ENCODE peak calls at places on chromosomes 11 and 22, in four cellular contexts. K is psoas muscle, A is stomach, U is heart left ventricle. O is an unnamed sample.
A peak's percentile ranks its signal among the peaks of the same experiment; 100 is the strongest.

GRCh38 chr11:121936781-121937447 is 179.1 kb downstream of the BLID start:
- DNase-seq in K (no peak), A (no peak), U (no peak), O (no peak)

GRCh38 chr11:110305169-110306018 is 9.0 kb upstream of the RDX start:
- DNase-seq in K (no peak), A (no peak), U (no peak), O (no peak)

GRCh38 chr11:64842366-64842759 is 2.1 kb downstream of the CDC42BPG start:
- DNase-seq in K (no peak), A (no peak), U (no peak), O (no peak)

GRCh38 chr11:113474362-113475159 is 637 bp downstream of the DRD2 start:
- DNase-seq in K (peak; percentile 70), A (peak; percentile 74), U (peak; percentile 78), O (peak; percentile 89)

GRCh38 chr22:50002791-50003190 is 9.8 kb downstream of the IL17REL start:
- DNase-seq in K (no peak), A (no peak), U (no peak), O (peak; percentile 89)

GRCh38 chr11:832529-833113 is at the start of gene CD151:
- DNase-seq in K (no peak), A (peak; percentile 73), U (peak; percentile 66), O (no peak)

GRCh38 chr22:22848364-22848866 is 39.2 kb upstream of the IGLL5 start:
- DNase-seq in K (peak; percentile 47), A (peak; percentile 78), U (peak; percentile 62), O (no peak)

GRCh38 chr11:68649851-68650555 is 34.3 kb upstream of the GAL start:
- DNase-seq in K (no peak), A (no peak), U (no peak), O (no peak)

GRCh38 chr22:20946080-20946986 is 20.7 kb upstream of the AIFM3 start:
- DNase-seq in K (no peak), A (no peak), U (no peak), O (no peak)

GRCh38 chr11:121466063-121466794 is 13.5 kb upstream of the SORL1-AS1 start:
- DNase-seq in K (peak; percentile 85), A (peak; percentile 92), U (peak; percentile 92), O (no peak)

GRCh38 chr11:82703796-82704195 is 29.9 kb downstream of the FAM181B start:
- DNase-seq in K (no peak), A (no peak), U (no peak), O (no peak)

GRCh38 chr11:116976941-116977570 is 121.2 kb downstream of the SIK3 start:
- DNase-seq in K (no peak), A (no peak), U (no peak), O (no peak)

GRCh38 chr11:117627259-117627658 is 169.8 kb downstream of the DSCAML1 start:
- DNase-seq in K (no peak), A (no peak), U (no peak), O (no peak)

GRCh38 chr11:130774703-130775102 is 141.6 kb downstream of the SNX19 start:
- DNase-seq in K (no peak), A (no peak), U (peak; percentile 80), O (no peak)

GRCh38 chr11:133903056-133903455 is 53.7 kb downstream of the IGSF9B start:
- DNase-seq in K (no peak), A (peak; percentile 20), U (no peak), O (no peak)

GRCh38 chr11:9886595-9886994 is 222.7 kb downstream of the SWAP70 start:
- DNase-seq in K (no peak), A (no peak), U (no peak), O (no peak)

GRCh38 chr11:57339305-57339704 is 1.2 kb downstream of the P2RX3 start:
- DNase-seq in K (no peak), A (no peak), U (no peak), O (no peak)

GRCh38 chr11:106409201-106409600 is 331.7 kb downstream of the AASDHPPT start:
- DNase-seq in K (no peak), A (no peak), U (no peak), O (no peak)

GRCh38 chr22:37132773-37133172 is 16.9 kb downstream of the IL2RB start:
- DNase-seq in K (no peak), A (no peak), U (no peak), O (no peak)

GRCh38 chr22:45583504-45583903 is 80.8 kb downstream of the FBLN1 start:
- DNase-seq in K (no peak), A (no peak), U (no peak), O (no peak)
- H3K4me1 ChIP-seq in K (no peaks in the 10 kb centered on the region), A (peaks cover 9% of the 10 kb centered on the region), U (no peaks in the 10 kb centered on the region), O (peaks cover 33% of the 10 kb centered on the region)

DNA sequence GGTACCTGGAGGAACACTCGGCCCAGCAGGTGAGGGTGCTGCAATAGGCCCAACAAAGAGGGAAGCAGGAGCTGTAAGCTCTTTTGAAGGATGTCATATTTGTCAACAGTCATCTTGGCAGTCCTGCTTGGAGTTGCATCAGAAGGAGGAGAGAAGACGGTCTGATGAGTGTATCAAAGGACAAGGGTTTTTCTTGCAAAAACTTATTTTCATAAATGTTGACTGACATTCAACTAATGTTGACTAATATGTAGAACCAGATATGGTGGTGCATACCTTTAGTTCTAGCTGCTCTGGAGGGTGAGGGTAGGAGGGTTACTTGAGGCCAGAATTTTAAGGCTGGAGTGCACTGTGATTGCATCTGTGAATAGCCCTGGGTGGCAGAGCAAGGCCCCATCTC is 72.3 kb downstream of the CABIN1 start:
- DNase-seq in K (no peak), A (no peak), U (no peak), O (no peak)
- H3K36me3 ChIP-seq in K (peaks cover 80% of the 10 kb centered on the region), A (peaks cover 83% of the 10 kb centered on the region), U (peaks cover 86% of the 10 kb centered on the region), O (no peaks in the 10 kb centered on the region)

GRCh38 chr11:1844221-1845094 is 5.7 kb downstream of the TNNI2 start:
- DNase-seq in K (peak; percentile 63), A (no peak), U (peak; percentile 71), O (no peak)
- H3K4me1 ChIP-seq in K (no peaks in the 10 kb centered on the region), A (peaks cover 12% of the 10 kb centered on the region), U (peaks cover 18% of the 10 kb centered on the region), O (peaks cover 15% of the 10 kb centered on the region)

GRCh38 chr11:74647404-74647803 is 55.0 kb downstream of the POLD3 start:
- DNase-seq in K (no peak), A (no peak), U (no peak), O (no peak)

GRCh38 chr11:74648894-74649293 is 56.5 kb downstream of the POLD3 start:
- DNase-seq in K (no peak), A (no peak), U (no peak), O (no peak)

GRCh38 chr11:74646215-74646614 is 53.8 kb downstream of the POLD3 start:
- DNase-seq in K (no peak), A (no peak), U (no peak), O (no peak)

GRCh38 chr11:74647831-74648230 is 55.4 kb downstream of the POLD3 start:
- DNase-seq in K (no peak), A (no peak), U (no peak), O (no peak)

GRCh38 chr11:74646964-74647363 is 54.6 kb downstream of the POLD3 start:
- DNase-seq in K (no peak), A (no peak), U (no peak), O (no peak)
- H3K36me3 ChIP-seq in K (peaks cover 5% of the 10 kb centered on the region), A (peaks cover 56% of the 10 kb centered on the region), U (peaks cover 9% of the 10 kb centered on the region), O (peaks cover under 1% of the 10 kb centered on the region)

GRCh38 chr11:128720522-128720985 is 26.7 kb downstream of the FLI1 start:
- DNase-seq in K (no peak), A (peak; percentile 42), U (no peak), O (no peak)

GRCh38 chr11:128717581-128717980 is 23.7 kb downstream of the FLI1 start:
- DNase-seq in K (no peak), A (no peak), U (no peak), O (no peak)

GRCh38 chr11:128718064-128718463 is 24.2 kb downstream of the FLI1 start:
- DNase-seq in K (no peak), A (no peak), U (no peak), O (no peak)

GRCh38 chr11:128716661-128717210 is 22.9 kb downstream of the FLI1 start:
- DNase-seq in K (no peak), A (no peak), U (no peak), O (no peak)

GRCh38 chr11:128719556-128719824 is 25.6 kb downstream of the FLI1 start:
- DNase-seq in K (no peak), A (no peak), U (no peak), O (no peak)
- H3K4me1 ChIP-seq in K (peaks cover 24% of the 10 kb centered on the region), A (peaks cover 46% of the 10 kb centered on the region), U (peaks cover 87% of the 10 kb centered on the region), O (peaks cover 54% of the 10 kb centered on the region)

GRCh38 chr11:119305556-119306372 is 11.2 kb downstream of the MCAM start:
- DNase-seq in K (no peak), A (no peak), U (no peak), O (no peak)
- H3K36me3 ChIP-seq in K (peaks cover 48% of the 10 kb centered on the region), A (peaks cover 93% of the 10 kb centered on the region), U (peaks cover 76% of the 10 kb centered on the region), O (no peaks in the 10 kb centered on the region)